ENCODE peak calls at places on chromosomes 4 and X, in four cellular contexts. S is effector CD4-positive, alpha-beta T cell; U is EH; V is kidney. O is an unnamed sample.

GRCh38 chrX:97367149-97367548 is 483.4 kb downstream of the RPA4 start:
- DNase-seq in S (no peak), V (no peak), U (peak; percentile 36), O (no peak)

GRCh38 chr4:7087036-7087435 is 19.2 kb upstream of the GRPEL1 start:
- DNase-seq in S (no peak), U (no peak), V (no peak), O (no peak)

GRCh38 chrX:154352466-154352865 is 22.0 kb downstream of the FLNA start:
- DNase-seq in S (no peak), V (no peak), U (peak; percentile 18), O (no peak)

GRCh38 chrX:130896816-130897508 is 6.0 kb downstream of the ENOX2 start:
- DNase-seq in V (no peak), S (no peak), U (peak; percentile 34), O (no peak)

GRCh38 chr4:25158817-25159216 is 1.4 kb downstream of the SEPSECS start:
- DNase-seq in V (no peak), U (no peak), S (no peak), O (no peak)

GRCh38 chrX:154470434-154470833 is 8.6 kb downstream of the LAGE3 start:
- DNase-seq in S (no peak), U (no peak), V (no peak), O (no peak)

GRCh38 chr4:113052379-113052951 is 3.0 kb downstream of the ANK2 start:
- DNase-seq in V (no peak), S (no peak), U (peak; percentile 9), O (peak; percentile 20)

GRCh38 chr4:17681921-17682566 is 67.6 kb downstream of the MED28 start:
- DNase-seq in V (no peak), U (no peak), S (no peak), O (no peak)

GRCh38 chr4:120874792-120875774 is 47.4 kb downstream of the PRDM5 start:
- DNase-seq in U (no peak), V (no peak), S (no peak), O (no peak)

GRCh38 chr4:169159614-169160013 is 111.1 kb downstream of the SH3RF1 start:
- DNase-seq in U (peak; percentile 87), S (no peak), V (no peak), O (no peak)

GRCh38 chr4:40749717-40750460 is at the start of gene NSUN7:
- DNase-seq in U (no peak), V (peak; percentile 92), S (no peak), O (no peak)

GRCh38 chrX:70979136-70979762 is 48.4 kb upstream of the SLC7A3 start:
- DNase-seq in V (no peak), S (no peak), U (peak; percentile 60), O (no peak)